ENCODE peak calls at places on chromosomes 16 and 17, in six cellular contexts. One of them, this sample, is unnamed.
A peak's percentile ranks its signal among the peaks of the same experiment; 100 is the strongest.

GRCh38 chr16:75251280-75252048 is at the start of gene BCAR1:
- DNase-seq in K562: peak; percentile 94
- DNase-seq in H1: peak; percentile 50
- DNase-seq in HepG2: peak; percentile 86
- DNase-seq in GM12878: no peak
- DNase-seq in HCT116: no peak
- DNase-seq in this sample: peak; percentile 84

GRCh38 chr17:69590690-69591089 is 176.2 kb downstream of the MAP2K6 start:
- DNase-seq in K562: no peak
- DNase-seq in GM12878: no peak
- DNase-seq in HCT116: no peak
- DNase-seq in HepG2: no peak
- DNase-seq in H1: no peak
- DNase-seq in this sample: no peak

GRCh38 chr17:80826955-80827645 is 164.5 kb upstream of the CHMP6 start:
- DNase-seq in GM12878: no peak
- DNase-seq in HepG2: no peak
- DNase-seq in HCT116: no peak
- DNase-seq in H1: no peak
- DNase-seq in K562: no peak
- DNase-seq in this sample: no peak

GRCh38 chr17:35127751-35128514 is 6.5 kb downstream of the FNDC8 start:
- DNase-seq in HepG2: no peak
- DNase-seq in K562: no peak
- DNase-seq in GM12878: no peak
- DNase-seq in HCT116: no peak
- DNase-seq in H1: no peak
- DNase-seq in this sample: no peak

GRCh38 chr17:17824119-17824779 is 12.5 kb downstream of the SREBF1 start:
- DNase-seq in H1: no peak
- DNase-seq in HCT116: no peak
- DNase-seq in GM12878: no peak
- DNase-seq in K562: no peak
- DNase-seq in HepG2: no peak
- DNase-seq in this sample: no peak

GRCh38 chr16:22092143-22092933 is at the start of gene VWA3A:
- DNase-seq in HCT116: no peak
- DNase-seq in K562: no peak
- DNase-seq in GM12878: no peak
- DNase-seq in H1: no peak
- DNase-seq in HepG2: no peak
- DNase-seq in this sample: no peak

GRCh38 chr16:4327782-4328579 is 12.1 kb downstream of the GLIS2 start:
- DNase-seq in H1: no peak
- DNase-seq in HCT116: no peak
- DNase-seq in GM12878: no peak
- DNase-seq in K562: peak; percentile 49
- DNase-seq in HepG2: peak; percentile 86
- DNase-seq in this sample: no peak

GRCh38 chr17:74199306-74200092 is 4.0 kb upstream of the RPL38 start:
- DNase-seq in HCT116: no peak
- DNase-seq in H1: no peak
- DNase-seq in GM12878: no peak
- DNase-seq in K562: peak; percentile 78
- DNase-seq in HepG2: peak; percentile 52
- DNase-seq in this sample: no peak

GRCh38 chr16:49876716-49877129 is 20.8 kb upstream of the ZNF423 start:
- DNase-seq in K562: peak; percentile 92
- DNase-seq in HCT116: no peak
- DNase-seq in HepG2: no peak
- DNase-seq in H1: peak; percentile 69
- DNase-seq in GM12878: no peak
- DNase-seq in this sample: no peak

GRCh38 chr16:68411086-68411485 is 37.2 kb downstream of the SMPD3 start:
- DNase-seq in H1: no peak
- DNase-seq in HCT116: no peak
- DNase-seq in GM12878: no peak
- DNase-seq in K562: no peak
- DNase-seq in HepG2: no peak
- DNase-seq in this sample: no peak

GRCh38 chr17:77049440-77049839 is 91.3 kb upstream of the SEC14L1 start:
- DNase-seq in HCT116: peak; percentile 24
- DNase-seq in HepG2: no peak
- DNase-seq in K562: no peak
- DNase-seq in GM12878: no peak
- DNase-seq in H1: no peak
- DNase-seq in this sample: no peak

GRCh38 chr17:83178533-83179201 is 99.3 kb downstream of the METRNL start:
- DNase-seq in HepG2: no peak
- DNase-seq in HCT116: no peak
- DNase-seq in K562: no peak
- DNase-seq in GM12878: no peak
- DNase-seq in H1: no peak
- DNase-seq in this sample: no peak

GRCh38 chr17:76714822-76715461 is 4.2 kb upstream of the MXRA7 start:
- DNase-seq in HepG2: no peak
- DNase-seq in GM12878: no peak
- DNase-seq in HCT116: no peak
- DNase-seq in K562: peak; percentile 47
- DNase-seq in H1: no peak
- DNase-seq in this sample: no peak

GRCh38 chr16:47712276-47713224 is 251.4 kb downstream of the PHKB start:
- DNase-seq in K562: no peak
- DNase-seq in GM12878: no peak
- DNase-seq in HepG2: no peak
- DNase-seq in H1: no peak
- DNase-seq in HCT116: no peak
- DNase-seq in this sample: no peak

GRCh38 chr16:77657016-77657415 is 65.3 kb upstream of the NUDT7 start:
- DNase-seq in HepG2: peak; percentile 20
- DNase-seq in HCT116: peak; percentile 10
- DNase-seq in K562: peak; percentile 80
- DNase-seq in GM12878: no peak
- DNase-seq in H1: no peak
- DNase-seq in this sample: peak; percentile 28

GRCh38 chr16:12489362-12489761 is 314.3 kb downstream of the CPPED1 start:
- DNase-seq in HCT116: no peak
- DNase-seq in HepG2: no peak
- DNase-seq in GM12878: no peak
- DNase-seq in K562: no peak
- DNase-seq in H1: no peak
- DNase-seq in this sample: no peak

GRCh38 chr17:57113656-57114055 is 28.6 kb downstream of the AKAP1 start:
- DNase-seq in GM12878: no peak
- DNase-seq in HepG2: peak; percentile 50
- DNase-seq in HCT116: no peak
- DNase-seq in K562: no peak
- DNase-seq in H1: no peak
- DNase-seq in this sample: no peak

GRCh38 chr17:70365098-70365583 is 195.8 kb downstream of the KCNJ2 start:
- DNase-seq in GM12878: peak; percentile 71
- DNase-seq in HCT116: no peak
- DNase-seq in HepG2: no peak
- DNase-seq in K562: no peak
- DNase-seq in H1: no peak
- DNase-seq in this sample: no peak

DNA sequence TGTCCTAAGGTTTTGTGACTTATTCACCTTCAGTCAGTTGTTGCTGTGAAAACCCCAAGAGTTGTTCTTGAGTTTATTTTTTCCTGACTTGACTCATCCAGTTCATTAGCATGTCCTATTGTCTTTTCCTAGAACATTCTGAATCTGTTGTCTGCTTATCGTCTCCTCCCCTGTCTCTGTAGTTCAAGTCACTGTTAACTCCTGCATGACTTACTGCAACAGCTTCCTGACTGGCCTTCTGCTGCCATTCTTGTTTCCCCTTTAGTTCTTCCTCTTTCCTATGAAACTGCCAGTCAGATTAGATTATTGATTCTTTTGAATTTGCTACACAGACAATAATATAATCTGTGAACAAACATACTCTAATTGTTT is 161.5 kb downstream of the FTO start:
- DNase-seq in K562: peak; percentile 18
- DNase-seq in GM12878: peak; percentile 32
- DNase-seq in H1: peak; percentile 9
- DNase-seq in HCT116: peak; percentile 7
- DNase-seq in HepG2: no peak
- DNase-seq in this sample: peak; percentile 32
- TF ChIP-seq ZNF274 in K562: no peak
- TF ChIP-seq ZNF274 in GM12878: no peak
- TF ChIP-seq ZNF274 in H1: no peak
- TF ChIP-seq ZNF274 in HCT116: no peak
- TF ChIP-seq ZNF274 in HepG2: no peak
- TF ChIP-seq ZNF274 in this sample: no peak

GRCh38 chr16:2056681-2057407 is 9.1 kb downstream of the TSC2 start:
- DNase-seq in HepG2: no peak
- DNase-seq in HCT116: no peak
- DNase-seq in K562: no peak
- DNase-seq in H1: no peak
- DNase-seq in GM12878: no peak
- DNase-seq in this sample: no peak

GRCh38 chr16:2056077-2056476 is 8.3 kb downstream of the TSC2 start:
- DNase-seq in K562: no peak
- DNase-seq in H1: no peak
- DNase-seq in HepG2: peak; percentile 38
- DNase-seq in HCT116: no peak
- DNase-seq in GM12878: no peak
- DNase-seq in this sample: no peak

GRCh38 chr16:2053211-2053610 is 5.4 kb downstream of the TSC2 start:
- DNase-seq in HepG2: no peak
- DNase-seq in GM12878: no peak
- DNase-seq in HCT116: no peak
- DNase-seq in K562: no peak
- DNase-seq in H1: no peak
- DNase-seq in this sample: no peak

GRCh38 chr16:2053897-2054296 is 6.1 kb downstream of the TSC2 start:
- DNase-seq in K562: no peak
- DNase-seq in H1: no peak
- DNase-seq in HepG2: no peak
- DNase-seq in GM12878: no peak
- DNase-seq in HCT116: no peak
- DNase-seq in this sample: no peak

GRCh38 chr16:2054543-2055245 is 6.9 kb downstream of the TSC2 start:
- DNase-seq in GM12878: no peak
- DNase-seq in H1: no peak
- DNase-seq in HepG2: no peak
- DNase-seq in HCT116: no peak
- DNase-seq in K562: no peak
- DNase-seq in this sample: no peak
- TF ChIP-seq YY1 in GM12878: no peak
- TF ChIP-seq YY1 in H1: no peak
- TF ChIP-seq YY1 in HepG2: no peak
- TF ChIP-seq YY1 in HCT116: no peak
- TF ChIP-seq YY1 in K562: no peak
- TF ChIP-seq YY1 in this sample: no peak

GRCh38 chr17:67038861-67039365 is 5.4 kb upstream of the CACNG1 start:
- DNase-seq in HepG2: no peak
- DNase-seq in GM12878: no peak
- DNase-seq in H1: no peak
- DNase-seq in K562: no peak
- DNase-seq in HCT116: no peak
- DNase-seq in this sample: no peak
- TF ChIP-seq ZNF274 in HepG2: no peak
- TF ChIP-seq ZNF274 in GM12878: no peak
- TF ChIP-seq ZNF274 in H1: no peak
- TF ChIP-seq ZNF274 in K562: no peak
- TF ChIP-seq ZNF274 in HCT116: no peak
- TF ChIP-seq ZNF274 in this sample: no peak

DNA sequence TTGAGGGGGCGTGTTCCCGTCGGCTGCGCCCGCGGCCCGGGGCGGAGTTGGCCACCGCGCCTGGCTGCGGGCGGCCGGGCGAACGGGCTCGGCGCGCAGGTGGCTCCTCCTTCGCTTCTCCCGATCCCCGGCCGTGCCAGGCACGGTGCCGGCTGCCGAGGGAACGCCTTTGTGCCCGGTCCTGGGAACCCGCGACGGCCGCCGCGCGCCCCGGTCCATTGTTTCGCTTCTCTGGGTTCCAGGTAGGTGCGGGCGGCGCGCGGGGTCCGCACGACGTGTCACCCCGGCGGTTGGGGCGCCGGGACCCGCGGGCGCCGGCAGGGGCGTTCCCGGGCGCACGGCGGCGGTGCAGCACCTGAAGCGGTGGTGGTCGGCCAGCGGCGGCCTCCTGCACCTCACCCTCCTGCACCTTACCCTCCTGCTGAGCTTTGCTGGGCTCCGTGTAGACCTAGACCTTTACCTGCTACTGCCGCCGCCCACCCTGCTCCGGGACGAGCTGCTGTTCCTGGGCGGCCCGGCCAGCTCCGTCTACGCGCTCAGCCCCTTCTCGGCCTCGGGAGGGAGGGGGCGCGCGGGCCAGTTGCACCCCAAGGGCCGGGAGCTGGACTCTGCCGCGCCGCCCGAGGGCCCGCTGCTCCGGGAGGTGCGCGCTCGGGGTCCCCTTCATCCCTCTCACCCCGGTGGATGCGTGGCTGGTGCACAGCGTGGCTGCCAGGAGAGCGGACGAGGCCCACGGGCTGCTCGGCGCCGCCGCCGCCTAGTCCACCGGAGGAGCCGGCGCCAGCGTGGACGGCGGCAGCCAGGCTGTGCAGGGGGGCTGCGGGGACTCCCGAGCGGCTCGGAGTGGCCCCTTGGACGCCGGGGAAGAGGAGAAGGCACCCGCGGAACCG is 99.9 kb downstream of the EFCAB13 start:
- DNase-seq in GM12878: no peak
- DNase-seq in K562: no peak
- DNase-seq in HepG2: no peak
- DNase-seq in H1: peak; percentile 5
- DNase-seq in HCT116: no peak
- DNase-seq in this sample: peak; percentile 1
- TF ChIP-seq YY1 in GM12878: no peak
- TF ChIP-seq YY1 in K562: no peak
- TF ChIP-seq YY1 in HepG2: no peak
- TF ChIP-seq YY1 in H1: no peak
- TF ChIP-seq YY1 in HCT116: no peak
- TF ChIP-seq YY1 in this sample: no peak

DNA sequence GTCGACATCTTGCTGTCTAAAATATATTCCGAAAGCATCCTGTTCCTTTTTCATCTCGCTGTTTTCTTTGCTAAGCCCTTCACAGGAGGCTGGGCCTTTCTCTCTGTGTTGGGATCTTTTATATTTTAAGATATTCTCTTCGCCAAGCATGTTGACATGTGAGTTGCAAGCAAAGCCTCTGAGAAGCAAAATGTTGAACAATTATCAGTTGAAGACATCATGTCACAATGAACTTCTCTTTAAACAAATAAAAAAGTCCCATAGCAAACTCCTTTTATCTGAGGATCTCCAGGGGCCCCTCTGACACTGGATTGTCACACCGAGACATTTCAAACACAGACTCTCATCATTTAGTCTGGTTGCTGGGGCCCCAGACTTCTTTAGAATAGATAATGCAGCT is 497.0 kb downstream of the XYLT1 start:
- DNase-seq in HCT116: no peak
- DNase-seq in K562: no peak
- DNase-seq in HepG2: no peak
- DNase-seq in H1: no peak
- DNase-seq in GM12878: no peak
- DNase-seq in this sample: no peak
- TF ChIP-seq ZNF274 in HCT116: no peak
- TF ChIP-seq ZNF274 in K562: no peak
- TF ChIP-seq ZNF274 in HepG2: no peak
- TF ChIP-seq ZNF274 in H1: no peak
- TF ChIP-seq ZNF274 in GM12878: no peak
- TF ChIP-seq ZNF274 in this sample: no peak

GRCh38 chr17:48637323-48638260 is 11.4 kb upstream of the HOXB9 start:
- DNase-seq in K562: no peak
- DNase-seq in HCT116: no peak
- DNase-seq in GM12878: no peak
- DNase-seq in HepG2: no peak
- DNase-seq in H1: no peak
- DNase-seq in this sample: no peak
- TF ChIP-seq YY1 in K562: no peak
- TF ChIP-seq YY1 in HCT116: no peak
- TF ChIP-seq YY1 in GM12878: no peak
- TF ChIP-seq YY1 in HepG2: no peak
- TF ChIP-seq YY1 in H1: no peak
- TF ChIP-seq YY1 in this sample: no peak

This sample was measured in NT2/D1.